ENCODE peak calls at places on chromosomes 4 and X, in five cellular contexts. F is NT2/D1; M is esophagus squamous epithelium; T is CD8-positive, alpha-beta memory T cell; A is tibial nerve. G is an unnamed sample.

GRCh38 chr4:16722386-16722785 is 176.1 kb downstream of the LDB2 start:
- DNase-seq in F (no peak), M (no peak), T (no peak), A (no peak), G (no peak)

GRCh38 chr4:5839751-5840674 is 52.9 kb downstream of the CRMP1 start:
- DNase-seq in F (no peak), M (no peak), T (no peak), A (peak; percentile 7), G (peak; percentile 29)

GRCh38 chrX:14581081-14581480 is 51.7 kb downstream of the GLRA2 start:
- DNase-seq in F (no peak), M (no peak), T (no peak), A (no peak), G (no peak)

GRCh38 chr4:170198742-170199141 is 109.0 kb upstream of the AADAT start:
- DNase-seq in F (no peak), M (no peak), T (no peak), A (no peak), G (no peak)

GRCh38 chr4:16196482-16197393 is 29.5 kb downstream of the TAPT1 start:
- DNase-seq in F (peak; percentile 39), M (no peak), T (no peak), A (no peak), G (no peak)

GRCh38 chrX:40012039-40012799 is 85.5 kb downstream of the BCOR start:
- DNase-seq in F (no peak), M (no peak), T (no peak), A (peak; percentile 24), G (peak; percentile 26)

GRCh38 chrX:114930227-114930626 is 87.2 kb downstream of the IL13RA2 start:
- DNase-seq in F (no peak), M (no peak), T (no peak), A (no peak), G (no peak)

GRCh38 chr4:7411896-7412585 is 22.7 kb downstream of the PSAPL1 start:
- DNase-seq in F (no peak), M (no peak), T (no peak), A (no peak), G (no peak)

GRCh38 chrX:74338852-74339251 is 34.9 kb downstream of the ZCCHC13 start:
- DNase-seq in F (no peak), M (no peak), T (no peak), A (no peak), G (no peak)

GRCh38 chr4:19437008-19437407 is 814.7 kb upstream of the SLIT2 start:
- DNase-seq in F (no peak), M (no peak), T (no peak), A (no peak), G (no peak)

GRCh38 chr4:40875507-40876150 is 125.9 kb downstream of the NSUN7 start:
- DNase-seq in F (no peak), M (no peak), T (no peak), A (no peak), G (no peak)

GRCh38 chr4:80154547-80154933 is 42.8 kb upstream of the PRDM8 start:
- DNase-seq in F (no peak), M (no peak), T (no peak), A (no peak), G (no peak)

GRCh38 chrX:133745361-133745760 is 240.0 kb downstream of the GPC3 start:
- DNase-seq in F (no peak), M (no peak), T (peak; percentile 44), A (no peak), G (no peak)

GRCh38 chrX:106023947-106024346 is 14.6 kb downstream of the SERPINA7 start:
- DNase-seq in F (no peak), M (no peak), T (no peak), A (no peak), G (no peak)

GRCh38 chr4:186191266-186192067 is at the start of gene CYP4V2:
- DNase-seq in F (no peak), M (peak; percentile 25), T (peak; percentile 90), A (peak; percentile 60), G (peak; percentile 92)

GRCh38 chr4:183295711-183296110 is 24.4 kb downstream of the CLDN22 start:
- DNase-seq in F (no peak), M (no peak), T (no peak), A (no peak), G (no peak)

GRCh38 chr4:1244978-1245471 is 3.9 kb downstream of the CTBP1 start:
- DNase-seq in F (no peak), M (no peak), T (no peak), A (no peak), G (no peak)

GRCh38 chr4:39319678-39320077 is 46.5 kb downstream of the RFC1 start:
- DNase-seq in F (no peak), M (no peak), T (no peak), A (no peak), G (no peak)

GRCh38 chr4:7166981-7167700 is 25.2 kb upstream of the SORCS2 start:
- DNase-seq in F (no peak), M (no peak), T (no peak), A (no peak), G (peak; percentile 30)

GRCh38 chr4:46937493-46937892 is 28.4 kb upstream of the COX7B2 start:
- DNase-seq in F (no peak), M (no peak), T (no peak), A (no peak), G (no peak)

DNA sequence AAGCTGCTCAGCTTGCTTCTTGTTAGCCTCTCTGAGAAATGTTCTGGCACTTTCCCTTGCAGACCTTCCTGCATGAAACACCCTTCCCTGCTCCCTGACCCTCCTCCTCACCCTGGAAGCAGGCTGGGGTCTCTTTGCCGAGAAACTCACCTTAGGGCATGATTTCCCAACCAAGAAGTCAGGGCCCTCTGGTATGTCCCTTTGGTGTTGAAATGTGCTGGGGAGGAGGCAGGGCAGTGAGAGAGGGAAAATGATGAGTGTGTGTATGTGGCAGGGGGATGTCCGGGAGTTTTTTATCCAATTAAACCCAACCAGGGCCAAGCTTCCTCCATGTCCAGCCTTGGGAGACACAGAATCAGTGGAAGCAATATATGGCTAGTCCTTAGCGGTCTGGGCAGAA is 5.1 kb downstream of the ELF4 start:
- DNase-seq in F (no peak), M (no peak), T (no peak), A (no peak), G (no peak)
- H3K4me1 ChIP-seq in F (no peaks in the 10 kb centered on the region), M (peaks cover 5% of the 10 kb centered on the region), T (peaks cover 40% of the 10 kb centered on the region), A (peaks cover 47% of the 10 kb centered on the region), G (peaks cover 8% of the 10 kb centered on the region)

GRCh38 chr4:73589887-73590801 is 30.1 kb downstream of the RASSF6 start:
- DNase-seq in F (no peak), M (no peak), T (no peak), A (no peak), G (no peak)
- H3K4me1 ChIP-seq in F (no peaks in the 10 kb centered on the region), M (no peaks in the 10 kb centered on the region), T (no peaks in the 10 kb centered on the region), A (no peaks in the 10 kb centered on the region), G (no peaks in the 10 kb centered on the region)

GRCh38 chr4:169198167-169198566 is 72.6 kb downstream of the SH3RF1 start:
- DNase-seq in F (no peak), M (no peak), T (no peak), A (no peak), G (no peak)
- H3K4me1 ChIP-seq in F (peaks cover 2% of the 10 kb centered on the region), M (no peaks in the 10 kb centered on the region), T (no peaks in the 10 kb centered on the region), A (peaks cover 29% of the 10 kb centered on the region), G (peaks cover 23% of the 10 kb centered on the region)

GRCh38 chr4:113618205-113618604 is 143.3 kb downstream of the CAMK2D start:
- DNase-seq in F (no peak), M (no peak), T (no peak), A (no peak), G (no peak)
- H3K4me1 ChIP-seq in F (no peaks in the 10 kb centered on the region), M (no peaks in the 10 kb centered on the region), T (peaks cover 8% of the 10 kb centered on the region), A (peaks cover 29% of the 10 kb centered on the region), G (no peaks in the 10 kb centered on the region)

GRCh38 chrX:136179133-136179532 is 31.8 kb downstream of the FHL1 start:
- DNase-seq in F (no peak), M (no peak), T (no peak), A (no peak), G (no peak)
- H3K4me1 ChIP-seq in F (no peaks in the 10 kb centered on the region), M (no peaks in the 10 kb centered on the region), T (no peaks in the 10 kb centered on the region), A (peaks cover 30% of the 10 kb centered on the region), G (peaks cover 4% of the 10 kb centered on the region)

DNA sequence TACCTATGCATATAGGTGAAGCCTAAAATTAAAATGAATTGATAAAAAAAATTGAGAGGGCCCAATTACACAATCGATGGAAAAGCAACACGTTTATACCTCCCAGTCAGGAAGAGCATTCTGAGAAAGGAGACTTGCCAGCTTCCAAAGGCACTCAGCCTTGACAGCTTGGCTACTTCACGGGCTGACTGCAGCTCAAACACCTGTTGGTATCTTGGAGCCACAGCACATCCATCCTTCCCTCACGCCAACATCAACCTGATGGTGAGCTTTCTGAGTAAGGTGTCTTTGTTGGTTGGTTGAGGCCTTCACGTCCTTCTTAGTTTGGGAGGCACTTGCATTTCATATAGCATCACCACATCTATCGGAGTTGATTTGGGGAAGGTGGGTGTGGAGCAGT is 598.9 kb upstream of the DIPK2B start:
- DNase-seq in F (no peak), M (no peak), T (no peak), A (no peak), G (no peak)
- H3K4me1 ChIP-seq in F (no peaks in the 10 kb centered on the region), M (no peaks in the 10 kb centered on the region), T (no peaks in the 10 kb centered on the region), A (no peaks in the 10 kb centered on the region), G (no peaks in the 10 kb centered on the region)

GRCh38 chr4:152104846-152105462 is 344.1 kb upstream of the GATB start:
- DNase-seq in F (no peak), M (no peak), T (no peak), A (no peak), G (no peak)
- H3K4me1 ChIP-seq in F (peaks cover 2% of the 10 kb centered on the region), M (peaks cover 5% of the 10 kb centered on the region), T (peaks cover 96% of the 10 kb centered on the region), A (peaks cover 59% of the 10 kb centered on the region), G (peaks cover 17% of the 10 kb centered on the region)

DNA sequence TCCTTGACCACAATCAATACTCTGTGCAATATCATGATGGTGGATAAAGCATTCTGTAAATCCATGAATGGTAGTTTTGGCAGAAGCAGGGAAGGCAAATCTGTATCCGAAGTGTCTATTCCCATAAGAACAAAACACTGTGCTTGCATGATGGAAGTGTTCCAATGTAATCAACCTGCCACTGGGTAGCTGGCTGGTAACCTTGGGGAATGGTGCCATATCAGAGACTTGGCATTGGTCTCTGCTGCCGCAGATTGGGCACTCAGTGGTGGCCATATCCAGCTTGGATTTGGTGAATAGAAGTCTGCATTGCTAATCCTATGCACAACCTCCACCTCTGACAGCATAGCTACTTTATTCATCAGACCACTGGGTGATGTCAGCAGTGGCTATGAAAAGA is 114.3 kb upstream of the EMCN start:
- DNase-seq in F (no peak), M (no peak), T (no peak), A (no peak), G (no peak)
- H3K4me1 ChIP-seq in F (no peaks in the 10 kb centered on the region), M (no peaks in the 10 kb centered on the region), T (no peaks in the 10 kb centered on the region), A (no peaks in the 10 kb centered on the region), G (no peaks in the 10 kb centered on the region)

GRCh38 chr4:82789377-82789776 is 9.2 kb downstream of the SCD5 start:
- DNase-seq in F (no peak), M (no peak), T (no peak), A (no peak), G (no peak)
- H3K4me1 ChIP-seq in F (peaks cover 8% of the 10 kb centered on the region), M (peaks cover 11% of the 10 kb centered on the region), T (no peaks in the 10 kb centered on the region), A (peaks cover 96% of the 10 kb centered on the region), G (peaks cover 11% of the 10 kb centered on the region)

GRCh38 chr4:87077834-87078585 is 142.4 kb downstream of the KLHL8 start:
- DNase-seq in F (no peak), M (no peak), T (no peak), A (no peak), G (no peak)
- H3K4me1 ChIP-seq in F (no peaks in the 10 kb centered on the region), M (peaks cover 35% of the 10 kb centered on the region), T (peaks cover 17% of the 10 kb centered on the region), A (peaks cover 99% of the 10 kb centered on the region), G (peaks cover 55% of the 10 kb centered on the region)

G was measured in transverse colon.